ENCODE peak calls at places on chromosome 10, in seven cellular contexts. Z is iPS-NIHi11, R is GM04504, F is NB4, O is SW480, W is LoVo, M is NCI-H2081 treated with DMSO at 0.1 percent for 48 hours. B is an unnamed sample.

GRCh38 chr10:69961168-69961863 is 91.3 kb upstream of the MACROH2A2 start:
- DNase-seq in W (no peak), M (no peak), Z (peak; percentile 39), O (no peak), F (no peak), R (no peak), B (no peak)

GRCh38 chr10:80487422-80487785 is 33.3 kb downstream of the TSPAN14 start:
- DNase-seq in M (no peak), O (no peak), F (no peak), R (no peak), Z (no peak), W (no peak), B (no peak)

GRCh38 chr10:26090032-26090431 is 126.5 kb upstream of the GAD2 start:
- DNase-seq in M (no peak), F (peak; percentile 33), Z (no peak), O (no peak), R (no peak), W (no peak), B (no peak)

GRCh38 chr10:31759124-31759798 is 169.4 kb downstream of the ARHGAP12 start:
- DNase-seq in R (no peak), O (peak; percentile 81), W (peak; percentile 92), M (peak; percentile 24), F (no peak), Z (peak; percentile 67), B (no peak)

GRCh38 chr10:6050801-6051445 is 11.2 kb downstream of the IL2RA start:
- DNase-seq in O (peak; percentile 90), Z (no peak), M (no peak), F (peak; percentile 66), R (peak; percentile 33), W (peak; percentile 67), B (peak; percentile 3)

GRCh38 chr10:970311-971149 is 17.7 kb upstream of the GTPBP4 start:
- DNase-seq in O (no peak), W (no peak), Z (no peak), M (no peak), F (peak; percentile 22), R (no peak), B (no peak)

GRCh38 chr10:44860811-44861751 is 50.1 kb upstream of the TMEM72 start:
- DNase-seq in Z (no peak), O (no peak), W (peak; percentile 42), F (no peak), M (no peak), R (peak; percentile 95), B (no peak)

GRCh38 chr10:11757452-11757819 is 15.3 kb downstream of the ECHDC3 start:
- DNase-seq in F (no peak), O (no peak), R (peak; percentile 62), W (no peak), M (peak; percentile 0), Z (no peak), B (peak; percentile 96)

GRCh38 chr10:16923309-16923708 is 106.1 kb upstream of the RSU1 start:
- DNase-seq in W (no peak), R (no peak), F (no peak), M (no peak), Z (no peak), O (no peak), B (no peak)

GRCh38 chr10:92839191-92840085 is 8.9 kb upstream of the EXOC6 start:
- DNase-seq in W (peak; percentile 20), Z (peak; percentile 66), R (no peak), F (peak; percentile 60), M (no peak), O (no peak), B (no peak)

GRCh38 chr10:78913219-78914059 is 155.3 kb upstream of the ZMIZ1 start:
- DNase-seq in Z (peak; percentile 88), O (peak; percentile 15), M (no peak), F (no peak), W (no peak), R (no peak), B (no peak)

GRCh38 chr10:11793762-11794479 is 29.2 kb upstream of the PROSER2 start:
- DNase-seq in W (peak; percentile 91), Z (peak; percentile 29), O (peak; percentile 91), M (no peak), F (no peak), R (no peak), B (no peak)

GRCh38 chr10:119541046-119541445 is 1.5 kb downstream of the RGS10 start:
- DNase-seq in R (no peak), M (no peak), W (no peak), Z (no peak), O (no peak), F (peak; percentile 72), B (no peak)

GRCh38 chr10:49304137-49304536 is 5.2 kb downstream of the C10orf71 start:
- DNase-seq in O (no peak), F (no peak), Z (no peak), R (no peak), M (no peak), W (no peak), B (no peak)

GRCh38 chr10:122490268-122490667 is 28.9 kb downstream of the HTRA1 start:
- DNase-seq in O (no peak), F (no peak), W (no peak), M (no peak), Z (no peak), R (peak; percentile 42), B (no peak)

GRCh38 chr10:119858063-119858462 is 14.6 kb downstream of the MCMBP start:
- DNase-seq in M (no peak), R (no peak), O (no peak), W (no peak), F (no peak), Z (no peak), B (no peak)

GRCh38 chr10:6108631-6109443 is 20.0 kb downstream of the RBM17 start:
- DNase-seq in W (peak; percentile 29), Z (peak; percentile 75), O (peak; percentile 61), F (peak; percentile 52), R (no peak), M (no peak), B (no peak)

GRCh38 chr10:70903262-70903921 is 15.0 kb upstream of the PCBD1 start:
- DNase-seq in R (no peak), O (peak; percentile 33), W (peak; percentile 44), F (peak; percentile 59), M (no peak), Z (peak; percentile 87), B (no peak)

GRCh38 chr10:75097666-75098285 is 13.7 kb upstream of the SAMD8 start:
- DNase-seq in F (peak; percentile 60), R (peak; percentile 13), O (peak; percentile 8), Z (peak; percentile 55), W (no peak), M (no peak), B (no peak)

GRCh38 chr10:97771055-97771811 is 566 bp downstream of the SFRP5 start:
- DNase-seq in R (peak; percentile 3), F (peak; percentile 22), W (no peak), Z (peak; percentile 83), M (no peak), O (peak; percentile 64), B (no peak)

GRCh38 chr10:60870803-60871202 is 73.2 kb downstream of the RHOBTB1 start:
- DNase-seq in M (peak; percentile 40), O (no peak), Z (no peak), W (no peak), R (no peak), F (peak; percentile 14), B (no peak)

GRCh38 chr10:94085288-94085687 is 91.6 kb downstream of the PLCE1 start:
- DNase-seq in R (no peak), W (no peak), F (no peak), M (no peak), Z (no peak), O (no peak), B (no peak)

GRCh38 chr10:86688398-86688921 is 20.1 kb downstream of the LDB3 start:
- DNase-seq in F (peak; percentile 84), Z (peak; percentile 84), M (no peak), R (peak; percentile 38), W (peak; percentile 69), O (peak; percentile 61), B (no peak)

GRCh38 chr10:60427148-60427547 is 37.5 kb upstream of the ANK3 start:
- DNase-seq in F (no peak), W (no peak), O (no peak), M (no peak), R (no peak), Z (no peak), B (no peak)

GRCh38 chr10:99888623-99889022 is 106.2 kb downstream of the ABCC2 start:
- DNase-seq in W (no peak), F (no peak), M (no peak), R (peak; percentile 40), Z (no peak), O (no peak), B (no peak)

GRCh38 chr10:100482181-100482833 is 19.5 kb downstream of the WNT8B start:
- DNase-seq in F (peak; percentile 86), W (peak; percentile 68), M (peak; percentile 0), O (peak; percentile 77), Z (peak; percentile 84), R (peak; percentile 28), B (no peak)

GRCh38 chr10:110783509-110784103 is 88.1 kb upstream of the PDCD4 start:
- DNase-seq in O (no peak), M (no peak), W (no peak), F (peak; percentile 36), Z (no peak), R (no peak), B (no peak)

GRCh38 chr10:131792809-131793208 is 108.0 kb upstream of the PPP2R2D start:
- DNase-seq in R (no peak), M (no peak), O (no peak), F (no peak), W (no peak), Z (no peak), B (no peak)

GRCh38 chr10:121988361-121989324 is at the start of gene TACC2:
- DNase-seq in Z (no peak), W (peak; percentile 5), F (no peak), M (no peak), R (no peak), O (no peak), B (no peak)

GRCh38 chr10:126198681-126199080 is 189.6 kb downstream of the ADAM12 start:
- DNase-seq in R (no peak), M (no peak), Z (no peak), W (no peak), F (no peak), O (no peak), B (no peak)

GRCh38 chr10:49736564-49737113 is 25.5 kb downstream of the OGDHL start:
- DNase-seq in O (no peak), F (no peak), W (no peak), R (no peak), M (no peak), Z (no peak), B (no peak)

GRCh38 chr10:130372222-130372621 is 236.0 kb downstream of the GLRX3 start:
- DNase-seq in O (no peak), F (no peak), W (no peak), R (no peak), M (no peak), Z (no peak), B (no peak)